ENCODE peak calls at places on chromosomes 4 and X, in five cellular contexts. One of them, this sample, is unnamed.

GRCh38 chr4:47786958-47787370 is 50.9 kb downstream of the CORIN start:
- DNase-seq in fibroblast of mammary gland: no peak
- DNase-seq in NCI-H524 treated with DMSO at 0.1 percent for 48 hours: no peak
- DNase-seq in neural crest cell: no peak
- DNase-seq in fibroblast of lung: no peak
- DNase-seq in this sample: no peak

GRCh38 chr4:73821325-73821724 is 15.2 kb upstream of the CXCL6 start:
- DNase-seq in fibroblast of mammary gland: no peak
- DNase-seq in NCI-H524 treated with DMSO at 0.1 percent for 48 hours: no peak
- DNase-seq in neural crest cell: no peak
- DNase-seq in fibroblast of lung: no peak
- DNase-seq in this sample: no peak

GRCh38 chr4:94457692-94458106 is 6.0 kb downstream of the PDLIM5 start:
- DNase-seq in fibroblast of mammary gland: no peak
- DNase-seq in NCI-H524 treated with DMSO at 0.1 percent for 48 hours: no peak
- DNase-seq in neural crest cell: peak; percentile 39
- DNase-seq in fibroblast of lung: peak; percentile 57
- DNase-seq in this sample: no peak

GRCh38 chr4:106210021-106210420 is 106.0 kb downstream of the TBCK start:
- DNase-seq in fibroblast of mammary gland: no peak
- DNase-seq in NCI-H524 treated with DMSO at 0.1 percent for 48 hours: no peak
- DNase-seq in neural crest cell: no peak
- DNase-seq in fibroblast of lung: no peak
- DNase-seq in this sample: no peak

GRCh38 chr4:139223682-139224317 is 46.8 kb upstream of the ELF2 start:
- DNase-seq in fibroblast of mammary gland: peak; percentile 85
- DNase-seq in NCI-H524 treated with DMSO at 0.1 percent for 48 hours: no peak
- DNase-seq in neural crest cell: no peak
- DNase-seq in fibroblast of lung: peak; percentile 79
- DNase-seq in this sample: peak; percentile 37

GRCh38 chrX:122866527-122866926 is 317.6 kb upstream of the GRIA3 start:
- DNase-seq in fibroblast of mammary gland: peak; percentile 85
- DNase-seq in NCI-H524 treated with DMSO at 0.1 percent for 48 hours: no peak
- DNase-seq in neural crest cell: no peak
- DNase-seq in fibroblast of lung: peak; percentile 40
- DNase-seq in this sample: peak; percentile 32

GRCh38 chr4:10267066-10267465 is 150.5 kb upstream of the WDR1 start:
- DNase-seq in fibroblast of mammary gland: no peak
- DNase-seq in NCI-H524 treated with DMSO at 0.1 percent for 48 hours: no peak
- DNase-seq in neural crest cell: no peak
- DNase-seq in fibroblast of lung: no peak
- DNase-seq in this sample: no peak

GRCh38 chrX:72027914-72028307 is 103.8 kb downstream of the RTL5 start:
- DNase-seq in fibroblast of mammary gland: no peak
- DNase-seq in NCI-H524 treated with DMSO at 0.1 percent for 48 hours: no peak
- DNase-seq in neural crest cell: no peak
- DNase-seq in fibroblast of lung: no peak
- DNase-seq in this sample: no peak

GRCh38 chr4:147108409-147108808 is 162.7 kb upstream of the TTC29 start:
- DNase-seq in fibroblast of mammary gland: peak; percentile 63
- DNase-seq in NCI-H524 treated with DMSO at 0.1 percent for 48 hours: no peak
- DNase-seq in neural crest cell: no peak
- DNase-seq in fibroblast of lung: peak; percentile 45
- DNase-seq in this sample: peak; percentile 5

GRCh38 chr4:86831262-86832090 is 17.7 kb downstream of the SLC10A6 start:
- DNase-seq in fibroblast of mammary gland: peak; percentile 91
- DNase-seq in NCI-H524 treated with DMSO at 0.1 percent for 48 hours: no peak
- DNase-seq in neural crest cell: no peak
- DNase-seq in fibroblast of lung: peak; percentile 92
- DNase-seq in this sample: peak; percentile 94